ENCODE peak calls at places on chromosomes 1 and 21, in five cellular contexts. F is PC-3; K is lower leg skin; A is suprapubic skin; Z is CD8-positive, alpha-beta T cell. U is an unnamed sample.

GRCh38 chr1:226882631-226883409 is 12.4 kb downstream of the PSEN2 start:
- DNase-seq in F (peak), K (no peak), A (no peak), Z (no peak), U (no peak)

GRCh38 chr1:5891141-5891540 is 101.1 kb downstream of the NPHP4 start:
- DNase-seq in F (no peak), K (no peak), A (no peak), Z (no peak), U (no peak)

GRCh38 chr1:110155878-110156522 is 5.7 kb downstream of the SLC6A17 start:
- DNase-seq in F (peak), K (no peak), A (no peak), Z (peak), U (peak)

GRCh38 chr1:3257788-3258187 is 188.8 kb downstream of the PRDM16 start:
- DNase-seq in F (no peak), K (no peak), A (no peak), Z (no peak), U (no peak)

GRCh38 chr21:41921089-41921819 is 32.6 kb downstream of the C2CD2 start:
- DNase-seq in F (no peak), K (no peak), A (no peak), Z (no peak), U (no peak)

GRCh38 chr1:2560299-2561073 is 4.3 kb downstream of the TNFRSF14 start:
- DNase-seq in F (no peak), K (peak), A (peak), Z (no peak), U (no peak)

GRCh38 chr1:1332774-1333480 is 1.8 kb downstream of the TAS1R3 start:
- DNase-seq in F (peak), K (no peak), A (no peak), Z (no peak), U (no peak)

GRCh38 chr1:101394041-101394440 is 157.2 kb downstream of the S1PR1 start:
- DNase-seq in F (peak), K (no peak), A (no peak), Z (no peak), U (no peak)

GRCh38 chr1:236608930-236609726 is 4.8 kb upstream of the HEATR1 start:
- DNase-seq in F (peak), K (no peak), A (no peak), Z (no peak), U (no peak)

GRCh38 chr1:151779852-151780251 is 10.4 kb downstream of the TDRKH start:
- DNase-seq in F (no peak), K (no peak), A (no peak), Z (no peak), U (no peak)

DNA sequence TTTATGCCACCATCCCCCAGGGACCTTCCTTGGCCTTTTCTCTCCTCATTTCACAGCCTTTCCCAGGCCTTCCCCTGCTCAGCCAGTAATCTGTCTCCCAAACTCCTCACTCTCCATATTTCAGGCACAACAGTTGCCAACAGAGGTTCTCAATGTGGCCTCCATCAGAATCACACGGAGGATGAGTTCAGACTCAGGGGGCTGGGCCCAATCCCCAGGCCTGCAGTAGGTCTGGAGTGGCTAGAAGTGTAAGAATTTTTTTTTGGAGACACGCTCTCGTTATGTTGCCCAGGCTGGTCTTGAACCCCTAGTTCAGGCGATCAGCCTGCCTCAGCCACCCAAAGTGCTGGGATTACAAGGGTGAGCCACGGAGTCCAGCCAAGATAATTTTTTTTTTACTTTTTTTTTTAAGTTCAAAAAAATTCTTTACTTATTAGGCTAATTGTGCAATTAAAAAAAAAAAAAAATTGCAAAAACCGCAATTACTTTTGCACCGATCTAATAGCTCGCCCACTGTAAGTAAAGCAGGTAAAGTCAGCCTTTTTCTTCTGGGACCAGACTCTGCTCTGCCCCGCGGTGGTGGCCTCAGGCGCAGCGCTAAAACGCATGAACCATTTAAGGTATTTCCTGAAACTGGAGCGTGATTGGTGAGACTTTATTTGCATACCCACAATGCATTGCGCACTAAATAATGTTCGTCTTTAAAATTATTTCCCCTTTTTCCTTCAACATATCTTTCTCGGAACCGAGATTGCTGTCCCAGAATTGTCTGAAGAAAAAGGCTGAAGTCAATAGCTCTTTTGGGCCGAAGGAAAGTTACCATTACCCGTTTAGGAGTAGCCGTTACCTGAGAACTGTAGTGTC is 18.7 kb downstream of the KIAA2013 start:
- DNase-seq in F (peak), K (peak), A (peak), Z (peak), U (peak)
- TF ChIP-seq CTCF in F (peak), K (no peak), A (peak), Z (peak), U (peak)

GRCh38 chr1:215911406-215911968 is 344.4 kb downstream of the KCTD3 start:
- DNase-seq in F (peak), K (no peak), A (no peak), Z (no peak), U (no peak)
- TF ChIP-seq CTCF in F (peak), K (no peak), A (no peak), Z (no peak), U (no peak)

GRCh38 chr21:43934716-43935705 is 70.0 kb downstream of the AGPAT3 start:
- DNase-seq in F (no peak), K (no peak), A (no peak), Z (no peak), U (no peak)
- TF ChIP-seq CTCF in F (no peak), K (no peak), A (no peak), Z (no peak), U (no peak)

GRCh38 chr1:177857285-177857684 is 112.6 kb downstream of the SEC16B start:
- DNase-seq in F (no peak), K (no peak), A (no peak), Z (no peak), U (no peak)
- TF ChIP-seq CTCF in F (no peak), K (no peak), A (no peak), Z (no peak), U (no peak)

GRCh38 chr1:243708210-243708609 is 141.8 kb downstream of the AKT3 start:
- DNase-seq in F (peak), K (no peak), A (no peak), Z (no peak), U (no peak)
- TF ChIP-seq CTCF in F (peak), K (no peak), A (no peak), Z (peak), U (peak)

DNA sequence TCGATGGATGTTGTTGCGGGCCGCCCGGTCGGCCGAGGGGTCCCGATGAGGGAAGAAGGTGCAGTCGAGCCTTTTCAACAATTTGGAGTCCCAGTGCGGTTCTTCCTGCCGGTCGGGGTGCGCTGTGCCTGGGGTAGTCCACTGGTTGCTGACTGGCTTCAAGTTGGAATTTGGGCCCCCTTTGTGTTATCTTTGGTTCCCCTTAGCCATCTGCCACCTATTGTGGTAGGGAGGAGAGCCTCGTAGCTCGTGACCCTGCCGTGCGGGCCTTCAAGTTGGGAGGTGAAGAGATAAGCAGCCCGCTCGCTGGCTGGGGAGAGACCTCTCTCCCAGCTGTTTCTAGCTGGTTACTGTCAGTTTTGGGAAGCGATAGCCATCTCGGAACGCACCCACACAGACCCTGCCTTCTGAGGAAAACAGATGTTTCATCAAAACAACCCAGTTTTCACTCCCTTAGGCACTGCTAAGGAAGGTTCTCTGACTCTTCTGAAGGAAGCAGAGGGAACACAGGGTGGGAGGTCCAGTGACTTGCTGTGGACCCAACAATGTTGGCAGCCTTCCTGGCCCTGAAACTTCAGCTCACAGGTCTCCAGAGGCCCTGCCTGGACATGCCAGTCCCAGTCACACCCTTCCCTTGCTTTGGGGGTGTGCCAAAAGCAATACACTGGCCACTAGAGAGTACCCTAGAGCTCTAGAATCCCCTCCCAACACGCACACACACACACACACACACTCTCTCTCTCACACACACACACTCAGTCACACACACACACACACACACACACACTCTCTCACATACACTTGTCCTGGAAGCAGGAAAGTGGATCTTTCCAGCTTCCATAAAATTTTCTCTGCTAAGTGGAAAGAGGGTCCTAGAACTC is 1.0 kb downstream of the BTG2 start:
- DNase-seq in F (peak), K (peak), A (peak), Z (peak), U (peak)
- TF ChIP-seq CTCF in F (no peak), K (no peak), A (no peak), Z (no peak), U (no peak)

GRCh38 chr1:24165500-24165899 is 21.6 kb downstream of the IFNLR1 start:
- DNase-seq in F (no peak), K (no peak), A (peak), Z (no peak), U (no peak)
- TF ChIP-seq CTCF in F (no peak), K (no peak), A (no peak), Z (no peak), U (no peak)

GRCh38 chr1:218409946-218410510 is 64.9 kb downstream of the TGFB2 start:
- DNase-seq in F (peak), K (no peak), A (no peak), Z (no peak), U (no peak)

GRCh38 chr1:218412181-218412580 is 67.0 kb downstream of the TGFB2 start:
- DNase-seq in F (peak), K (no peak), A (no peak), Z (no peak), U (no peak)

GRCh38 chr1:218408942-218409341 is 63.8 kb downstream of the TGFB2 start:
- DNase-seq in F (no peak), K (no peak), A (no peak), Z (no peak), U (no peak)

GRCh38 chr1:218413179-218413578 is 68.0 kb downstream of the TGFB2 start:
- DNase-seq in F (no peak), K (no peak), A (no peak), Z (no peak), U (no peak)

GRCh38 chr1:218411101-218411500 is 66.0 kb downstream of the TGFB2 start:
- DNase-seq in F (no peak), K (no peak), A (no peak), Z (no peak), U (no peak)
- TF ChIP-seq CTCF in F (no peak), K (no peak), A (no peak), Z (no peak), U (no peak)

U was measured in osteocyte.